ENCODE peak calls at places on chromosome 10, in five cellular contexts. F is GM23248; W is KG1; Q is CD4-positive, alpha-beta T cell; D is GM12865. S is an unnamed sample.

GRCh38 chr10:33942508-33942907 is 608.0 kb upstream of the NRP1 start:
- DNase-seq in F (no peak), D (no peak), Q (no peak), W (no peak), S (no peak)

GRCh38 chr10:101625821-101626412 is 37.8 kb downstream of the DPCD start:
- DNase-seq in F (peak; percentile 10), D (no peak), Q (no peak), W (no peak), S (no peak)

GRCh38 chr10:373516-374309 is 238.5 kb downstream of the ZMYND11 start:
- DNase-seq in F (peak; percentile 64), W (no peak), D (no peak), Q (no peak), S (peak; percentile 42)

GRCh38 chr10:34491666-34492065 is 323.4 kb downstream of the PARD3 start:
- DNase-seq in D (no peak), Q (no peak), F (no peak), W (no peak), S (no peak)

GRCh38 chr10:102117391-102118159 is 2.6 kb downstream of the LDB1 start:
- DNase-seq in D (peak; percentile 56), Q (peak; percentile 58), W (peak; percentile 53), F (peak; percentile 76), S (peak; percentile 51)

GRCh38 chr10:21184984-21185383 is 287.9 kb upstream of the NEBL start:
- DNase-seq in F (no peak), W (no peak), D (peak; percentile 25), Q (no peak), S (no peak)

GRCh38 chr10:85400981-85401695 is 965.5 kb downstream of the GRID1 start:
- DNase-seq in W (no peak), Q (no peak), F (no peak), D (no peak), S (no peak)

GRCh38 chr10:64573625-64574325 is 1052.6 kb downstream of the REEP3 start:
- DNase-seq in F (no peak), D (no peak), W (no peak), Q (no peak), S (no peak)

GRCh38 chr10:131911451-131911850 is 10.6 kb downstream of the PPP2R2D start:
- DNase-seq in W (no peak), F (no peak), Q (no peak), D (no peak), S (no peak)

GRCh38 chr10:62284221-62284620 is 15.6 kb upstream of the RTKN2 start:
- DNase-seq in F (no peak), W (no peak), Q (no peak), D (no peak), S (no peak)

GRCh38 chr10:62818426-62819011 is 2.4 kb upstream of the EGR2 start:
- DNase-seq in D (peak; percentile 51), Q (peak; percentile 15), W (no peak), F (peak; percentile 51), S (no peak)

GRCh38 chr10:64430690-64431323 is 909.6 kb downstream of the REEP3 start:
- DNase-seq in D (peak; percentile 4), Q (no peak), W (no peak), F (no peak), S (no peak)

GRCh38 chr10:24701447-24701846 is 22.2 kb downstream of the ARHGAP21 start:
- DNase-seq in W (no peak), F (no peak), D (peak; percentile 68), Q (no peak), S (peak; percentile 14)

GRCh38 chr10:129373231-129373630 is 93.8 kb upstream of the MGMT start:
- DNase-seq in D (no peak), W (no peak), Q (no peak), F (no peak), S (no peak)

GRCh38 chr10:27713906-27714305 is 31.7 kb downstream of the MKX start:
- DNase-seq in F (peak; percentile 87), D (no peak), W (no peak), Q (no peak), S (peak; percentile 4)

GRCh38 chr10:122154733-122155366 is 116.2 kb upstream of the BTBD16 start:
- DNase-seq in Q (no peak), W (no peak), D (no peak), F (peak; percentile 91), S (no peak)

GRCh38 chr10:79358811-79359210 is 11.5 kb downstream of the PPIF start:
- DNase-seq in W (no peak), D (no peak), F (no peak), Q (no peak), S (no peak)

GRCh38 chr10:3067859-3068179 is 471 bp downstream of the PFKP start:
- DNase-seq in D (no peak), W (no peak), F (no peak), Q (no peak), S (no peak)

GRCh38 chr10:127243490-127244272 is 47.3 kb upstream of the INSYN2A start:
- DNase-seq in W (no peak), Q (peak; percentile 9), F (peak; percentile 44), D (no peak), S (peak; percentile 60)

S was measured in ELR.